ENCODE peak calls at places on chromosomes 2 and 18, in five cellular contexts. S, N, B, I and G are unnamed samples.

GRCh38 chr2:151947524-151948165 is 119.4 kb upstream of the ARL5A start:
- DNase-seq in S (no peak), N (no peak), B (no peak), I (peak), G (no peak)

GRCh38 chr18:33923980-33924379 is 300.7 kb downstream of the NOL4 start:
- DNase-seq in S (no peak), N (no peak), B (no peak), I (no peak), G (no peak)

GRCh38 chr2:232439758-232440135 is 16.2 kb upstream of the ALPI start:
- DNase-seq in S (no peak), N (no peak), B (no peak), I (no peak), G (no peak)

GRCh38 chr2:69482471-69482870 is 45.2 kb upstream of the NFU1 start:
- DNase-seq in S (no peak), N (no peak), B (no peak), I (no peak), G (no peak)

GRCh38 chr2:45919711-45920111 is 268.2 kb downstream of the PRKCE start:
- DNase-seq in S (no peak), N (no peak), B (no peak), I (no peak), G (no peak)

GRCh38 chr2:4690913-4691312 is 987.5 kb downstream of the DCDC2C start:
- DNase-seq in S (no peak), N (no peak), B (no peak), I (no peak), G (no peak)

GRCh38 chr2:190159453-190159852 is 96.9 kb upstream of the MSTN start:
- DNase-seq in S (no peak), N (no peak), B (no peak), I (no peak), G (no peak)

GRCh38 chr2:99810241-99810640 is 320.4 kb upstream of the REV1 start:
- DNase-seq in S (no peak), N (no peak), B (no peak), I (no peak), G (no peak)

GRCh38 chr2:64797881-64798590 is 144.3 kb upstream of the SERTAD2 start:
- DNase-seq in S (no peak), N (no peak), B (no peak), I (no peak), G (no peak)

GRCh38 chr2:88139203-88139702 is 11.4 kb upstream of the FABP1 start:
- DNase-seq in S (no peak), N (no peak), B (no peak), I (no peak), G (no peak)

GRCh38 chr18:26655614-26656400 is 107.5 kb upstream of the KCTD1 start:
- DNase-seq in S (peak), N (no peak), B (no peak), I (no peak), G (no peak)